ENCODE peak calls at places on chromosome 21, in four cellular contexts. T is WTC11, I is K562, F is HepG2. B is an unnamed sample.

GRCh38 chr21:45535341-45536081 is 6.7 kb downstream of the SLC19A1 start:
- DNase-seq in T (peak; percentile 9), I (no peak), F (no peak), B (no peak)

GRCh38 chr21:35697321-35697808 is 363.0 kb downstream of the SETD4 start:
- DNase-seq in T (no peak), I (no peak), F (no peak), B (no peak)

GRCh38 chr21:38244407-38244787 is 12.4 kb upstream of the KCNJ15 start:
- DNase-seq in T (no peak), I (no peak), F (no peak), B (no peak)

GRCh38 chr21:38112219-38112789 is 144.5 kb upstream of the KCNJ15 start:
- DNase-seq in T (no peak), I (peak; percentile 73), F (no peak), B (no peak)

GRCh38 chr21:37564341-37564923 is 197.9 kb downstream of the DYRK1A start:
- DNase-seq in T (peak; percentile 37), I (peak; percentile 73), F (peak; percentile 60), B (peak; percentile 58)

GRCh38 chr21:35223480-35224156 is 174.5 kb upstream of the RUNX1 start:
- DNase-seq in T (no peak), I (no peak), F (no peak), B (no peak)

GRCh38 chr21:45809421-45809820 is 165.9 kb downstream of the PCBP3 start:
- DNase-seq in T (no peak), I (no peak), F (no peak), B (no peak)

GRCh38 chr21:35017256-35017655 is 31.8 kb downstream of the RUNX1 start:
- DNase-seq in T (no peak), I (no peak), F (no peak), B (no peak)

GRCh38 chr21:38661296-38662223 is 144.2 kb upstream of the ETS2 start:
- DNase-seq in T (peak; percentile 46), I (no peak), F (no peak), B (no peak)

GRCh38 chr21:16195476-16195875 is 465.7 kb downstream of the USP25 start:
- DNase-seq in T (no peak), I (no peak), F (no peak), B (no peak)

GRCh38 chr21:36825683-36826082 is 126.8 kb downstream of the SIM2 start:
- DNase-seq in T (no peak), I (no peak), F (no peak), B (no peak)

GRCh38 chr21:45831991-45832740 is 149.4 kb upstream of the COL6A1 start:
- DNase-seq in T (no peak), I (no peak), F (no peak), B (no peak)

GRCh38 chr21:14846619-14847018 is 218.2 kb downstream of the NRIP1 start:
- DNase-seq in T (no peak), I (no peak), F (no peak), B (no peak)

GRCh38 chr21:14086553-14086952 is 124.2 kb downstream of the LIPI start:
- DNase-seq in T (no peak), I (no peak), F (no peak), B (peak; percentile 70)

GRCh38 chr21:36429672-36430546 is 44.7 kb downstream of the CHAF1B start:
- DNase-seq in T (peak; percentile 47), I (peak; percentile 97), F (peak; percentile 69), B (peak; percentile 59)

GRCh38 chr21:39484711-39485264 is 33.0 kb downstream of the SH3BGR start:
- DNase-seq in T (no peak), I (no peak), F (no peak), B (no peak)

GRCh38 chr21:39644069-39644468 is 31.3 kb downstream of the B3GALT5 start:
- DNase-seq in T (no peak), I (no peak), F (no peak), B (no peak)

GRCh38 chr21:27026501-27026900 is 59.6 kb upstream of the ADAMTS5 start:
- DNase-seq in T (no peak), I (no peak), F (no peak), B (no peak)

GRCh38 chr21:15379776-15380175 is 315.0 kb upstream of the NRIP1 start:
- DNase-seq in T (no peak), I (no peak), F (no peak), B (no peak)

GRCh38 chr21:37273911-37274690 is 7.0 kb upstream of the VPS26C start:
- DNase-seq in T (no peak), I (no peak), F (no peak), B (peak; percentile 13)

GRCh38 chr21:15446193-15446592 is 283.6 kb upstream of the USP25 start:
- DNase-seq in T (peak; percentile 12), I (no peak), F (no peak), B (no peak)

GRCh38 chr21:45594721-45595489 is 48.6 kb upstream of the PCBP3 start:
- DNase-seq in T (no peak), I (no peak), F (no peak), B (no peak)

GRCh38 chr21:18545908-18546307 is 142.3 kb upstream of the TMPRSS15 start:
- DNase-seq in T (no peak), I (no peak), F (no peak), B (no peak)

GRCh38 chr21:45551316-45551715 is 9.1 kb upstream of the SLC19A1 start:
- DNase-seq in T (no peak), I (no peak), F (no peak), B (peak; percentile 35)

GRCh38 chr21:42423197-42423675 is 19.5 kb downstream of the UBASH3A start:
- DNase-seq in T (no peak), I (no peak), F (no peak), B (peak; percentile 79)

GRCh38 chr21:44917446-44918106 is 3.1 kb downstream of the ITGB2 start:
- DNase-seq in T (no peak), I (no peak), F (no peak), B (no peak)

GRCh38 chr21:42833859-42834729 is 45.2 kb downstream of the WDR4 start:
- DNase-seq in T (no peak), I (peak; percentile 27), F (no peak), B (no peak)

GRCh38 chr21:16072692-16073091 is 342.9 kb downstream of the USP25 start:
- DNase-seq in T (no peak), I (no peak), F (no peak), B (no peak)

GRCh38 chr21:44984792-44985440 is 45.1 kb downstream of the SLX9 start:
- DNase-seq in T (peak; percentile 23), I (no peak), F (peak; percentile 91), B (no peak)

GRCh38 chr21:36297938-36298572 is 21.9 kb upstream of the MORC3 start:
- DNase-seq in T (no peak), I (peak; percentile 77), F (peak; percentile 5), B (peak; percentile 85)

GRCh38 chr21:36636439-36636838 is 62.5 kb upstream of the SIM2 start:
- DNase-seq in T (no peak), I (no peak), F (no peak), B (no peak)

GRCh38 chr21:35273331-35273730 is 224.2 kb upstream of the RUNX1 start:
- DNase-seq in T (no peak), I (no peak), F (no peak), B (no peak)

GRCh38 chr21:38945536-38946245 is 140.0 kb downstream of the ETS2 start:
- DNase-seq in T (peak; percentile 63), I (no peak), F (no peak), B (no peak)

GRCh38 chr21:32886339-32886738 is 114.8 kb upstream of the PAXBP1 start:
- DNase-seq in T (no peak), I (no peak), F (peak; percentile 7), B (no peak)

GRCh38 chr21:32894321-32894720 is 122.8 kb upstream of the PAXBP1 start:
- DNase-seq in T (no peak), I (no peak), F (no peak), B (no peak)

GRCh38 chr21:32887026-32887425 is 115.5 kb upstream of the PAXBP1 start:
- DNase-seq in T (no peak), I (no peak), F (no peak), B (no peak)

GRCh38 chr21:32888971-32889370 is 117.4 kb upstream of the PAXBP1 start:
- DNase-seq in T (no peak), I (no peak), F (no peak), B (no peak)

DNA sequence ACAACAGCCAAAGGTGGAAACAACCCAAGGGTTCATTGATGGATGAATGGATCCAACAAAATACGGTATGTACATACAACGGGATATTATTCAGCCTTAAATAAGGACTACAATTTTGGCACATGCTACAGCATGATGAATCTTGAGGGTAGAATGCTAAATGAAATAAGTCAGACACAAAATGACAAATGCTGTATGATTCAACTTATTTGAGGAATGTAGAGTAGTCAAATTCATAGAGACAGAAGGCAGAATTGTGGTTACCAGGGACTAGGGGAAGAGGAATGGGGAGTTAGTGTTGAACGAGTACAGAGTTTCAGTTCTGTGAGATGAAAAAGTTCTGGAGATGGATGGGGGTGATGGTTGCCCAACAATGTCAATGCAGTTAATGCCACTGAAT is 118.0 kb upstream of the PAXBP1 start:
- DNase-seq in T (no peak), I (no peak), F (no peak), B (no peak)
- TF ChIP-seq CREM in T (no peak), I (no peak), F (no peak), B (no peak)

GRCh38 chr21:41112740-41113692 is 54.9 kb upstream of the BACE2 start:
- DNase-seq in T (no peak), I (no peak), F (no peak), B (no peak)
- TF ChIP-seq CREM in T (no peak), I (no peak), F (no peak), B (no peak)

GRCh38 chr21:29258626-29259335 is 39.9 kb upstream of the BACH1 start:
- DNase-seq in T (no peak), I (no peak), F (peak; percentile 20), B (no peak)
- TF ChIP-seq CREM in T (no peak), I (no peak), F (no peak), B (no peak)

GRCh38 chr21:43880111-43880985 is 15.3 kb downstream of the AGPAT3 start:
- DNase-seq in T (no peak), I (no peak), F (no peak), B (no peak)
- TF ChIP-seq CREM in T (no peak), I (no peak), F (no peak), B (no peak)

GRCh38 chr21:33089439-33089838 is 19.5 kb downstream of the OLIG1 start:
- DNase-seq in T (no peak), I (no peak), F (no peak), B (no peak)
- TF ChIP-seq CREM in T (no peak), I (no peak), F (no peak), B (no peak)

DNA sequence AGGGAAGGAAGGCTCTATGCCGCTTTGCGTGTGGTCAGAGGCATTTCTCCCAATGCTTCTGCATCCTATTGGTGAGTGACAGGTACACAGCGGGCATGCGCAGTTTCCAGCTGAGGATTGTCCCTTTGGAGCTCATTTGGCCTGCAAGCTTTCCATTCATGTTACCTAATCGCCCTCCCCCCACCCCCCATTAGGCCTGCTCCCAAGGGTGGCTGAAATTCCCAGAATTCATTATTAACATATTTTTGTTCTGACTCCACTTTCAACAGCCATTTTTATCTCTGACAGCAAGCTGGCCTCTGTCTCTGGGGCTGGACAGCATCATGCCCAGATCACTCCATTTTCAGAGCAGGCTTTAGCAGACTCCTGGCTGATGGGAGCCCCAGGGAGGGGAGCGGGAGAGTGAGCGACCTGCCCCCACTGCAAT is 25.6 kb downstream of the MIS18A start:
- DNase-seq in T (no peak), I (no peak), F (no peak), B (no peak)
- TF ChIP-seq CREM in T (no peak), I (no peak), F (no peak), B (no peak)